ENCODE peak calls at places on chromosomes 4 and X, in five cellular contexts. K, X, R, W and V are unnamed samples.
A peak's percentile ranks its signal among the peaks of the same experiment; 100 is the strongest.

GRCh38 chr4:40626183-40626990 is 3.3 kb downstream of the RBM47 start:
- ATAC-seq in K (no peak), X (no peak), R (no peak), W (no peak), V (no peak)

GRCh38 chrX:116232833-116233232 is 62.3 kb downstream of the AGTR2 start:
- ATAC-seq in K (no peak), X (no peak), R (peak; percentile 99), W (no peak), V (no peak)

GRCh38 chrX:11531226-11531625 is 134.5 kb downstream of the ARHGAP6 start:
- ATAC-seq in K (no peak), X (no peak), R (no peak), W (no peak), V (no peak)

GRCh38 chr4:126916626-126917140 is 716.1 kb upstream of the INTU start:
- ATAC-seq in K (no peak), X (no peak), R (no peak), W (no peak), V (no peak)

GRCh38 chrX:66863721-66864120 is 224.8 kb upstream of the EDA2R start:
- ATAC-seq in K (no peak), X (no peak), R (no peak), W (no peak), V (no peak)

GRCh38 chrX:99602107-99602506 is 808.0 kb downstream of the PCDH19 start:
- ATAC-seq in K (no peak), X (no peak), R (no peak), W (no peak), V (no peak)

GRCh38 chr4:13202731-13203519 is 281.2 kb downstream of the RAB28 start:
- ATAC-seq in K (no peak), X (no peak), R (no peak), W (no peak), V (peak; percentile 77)

GRCh38 chr4:113849771-113850170 is 88.2 kb upstream of the CAMK2D start:
- ATAC-seq in K (no peak), X (no peak), R (no peak), W (no peak), V (no peak)

GRCh38 chr4:123259676-123260428 is 136.7 kb upstream of the SPRY1 start:
- ATAC-seq in K (no peak), X (no peak), R (no peak), W (no peak), V (no peak)

GRCh38 chrX:53261573-53261972 is 19.8 kb downstream of the IQSEC2 start:
- ATAC-seq in K (no peak), X (no peak), R (no peak), W (no peak), V (no peak)

GRCh38 chrX:42837747-42838146 is 59.8 kb upstream of the PPP1R2C start:
- ATAC-seq in K (no peak), X (no peak), R (no peak), W (no peak), V (no peak)

GRCh38 chr4:26346203-26346620 is 25.4 kb downstream of the RBPJ start:
- ATAC-seq in K (no peak), X (no peak), R (no peak), W (no peak), V (no peak)

GRCh38 chr4:143643399-143643798 is 57.1 kb downstream of the FREM3 start:
- ATAC-seq in K (no peak), X (no peak), R (no peak), W (no peak), V (no peak)

GRCh38 chr4:169663894-169664293 is 43.5 kb downstream of the CLCN3 start:
- ATAC-seq in K (peak; percentile 64), X (no peak), R (no peak), W (no peak), V (no peak)

GRCh38 chr4:70746179-70746839 is 24.5 kb downstream of the RUFY3 start:
- ATAC-seq in K (no peak), X (no peak), R (no peak), W (no peak), V (no peak)

DNA sequence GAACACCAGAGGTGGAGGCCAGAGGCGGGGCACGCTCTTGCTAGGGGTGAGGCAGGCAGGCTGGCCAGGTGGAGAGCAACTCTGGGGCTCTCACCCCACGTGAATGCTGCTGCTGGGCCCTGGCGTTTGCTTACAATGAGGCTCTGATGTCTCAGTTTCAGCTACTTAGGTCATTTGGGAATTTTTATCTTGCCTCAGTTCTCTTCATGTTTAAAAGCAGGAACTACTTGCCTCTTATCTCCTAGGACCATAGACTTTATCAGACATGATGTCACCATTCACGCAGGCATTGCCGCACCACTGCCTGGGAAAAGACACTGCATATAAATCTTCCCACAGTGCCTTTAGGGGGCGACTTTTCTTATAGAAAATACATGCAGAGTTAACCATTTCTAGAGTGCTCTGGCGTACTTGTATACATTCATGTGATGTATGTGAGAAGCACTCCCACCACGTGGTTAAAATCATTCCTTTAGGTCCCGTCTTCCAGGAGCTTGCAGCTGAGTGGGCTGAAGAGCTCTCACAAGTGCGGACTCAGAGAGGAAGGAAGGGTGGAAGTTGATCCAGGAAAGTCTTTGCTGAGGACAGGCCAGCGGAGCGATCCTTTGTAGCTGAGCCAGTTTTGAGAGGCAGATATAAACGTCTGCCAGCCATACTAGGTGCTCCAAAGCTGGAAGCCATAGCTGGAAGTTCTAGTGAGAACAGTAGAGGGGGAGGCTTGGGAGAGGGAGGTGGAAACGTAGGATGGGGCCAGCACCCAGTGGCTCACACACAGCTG is 84.3 kb upstream of the CLDN34 start:
- ATAC-seq in K (no peak), X (no peak), R (no peak), W (no peak), V (no peak)
- H3K27ac ChIP-seq in K (no peak overlapping the region), X (no peak overlapping the region), R (no peak overlapping the region), W (no peak overlapping the region), V (no peak overlapping the region)

GRCh38 chr4:152257601-152258066 is 278.3 kb downstream of the FBXW7 start:
- ATAC-seq in K (no peak), X (no peak), R (no peak), W (no peak), V (no peak)
- H3K27ac ChIP-seq in K (no peak overlapping the region), X (no peak overlapping the region), R (peak overlapping the region; percentile 94), W (no peak overlapping the region), V (no peak overlapping the region)

GRCh38 chr4:105965183-105965800 is 70.0 kb downstream of the NPNT start:
- ATAC-seq in K (no peak), X (no peak), R (peak; percentile 75), W (no peak), V (no peak)

GRCh38 chr4:105969575-105969974 is 74.3 kb downstream of the NPNT start:
- ATAC-seq in K (no peak), X (no peak), R (no peak), W (no peak), V (no peak)

GRCh38 chr4:105966046-105966445 is 70.8 kb downstream of the NPNT start:
- ATAC-seq in K (no peak), X (no peak), R (peak; percentile 23), W (no peak), V (no peak)

GRCh38 chr4:105967058-105967658 is 71.9 kb downstream of the NPNT start:
- ATAC-seq in K (no peak), X (no peak), R (no peak), W (no peak), V (no peak)

GRCh38 chr4:105963461-105964400 is 68.5 kb downstream of the NPNT start:
- ATAC-seq in K (no peak), X (no peak), R (peak; percentile 88), W (peak; percentile 63), V (no peak)
- H3K27ac ChIP-seq in K (no peak overlapping the region), X (no peak overlapping the region), R (peak overlapping the region; percentile 87), W (no peak overlapping the region), V (no peak overlapping the region)

DNA sequence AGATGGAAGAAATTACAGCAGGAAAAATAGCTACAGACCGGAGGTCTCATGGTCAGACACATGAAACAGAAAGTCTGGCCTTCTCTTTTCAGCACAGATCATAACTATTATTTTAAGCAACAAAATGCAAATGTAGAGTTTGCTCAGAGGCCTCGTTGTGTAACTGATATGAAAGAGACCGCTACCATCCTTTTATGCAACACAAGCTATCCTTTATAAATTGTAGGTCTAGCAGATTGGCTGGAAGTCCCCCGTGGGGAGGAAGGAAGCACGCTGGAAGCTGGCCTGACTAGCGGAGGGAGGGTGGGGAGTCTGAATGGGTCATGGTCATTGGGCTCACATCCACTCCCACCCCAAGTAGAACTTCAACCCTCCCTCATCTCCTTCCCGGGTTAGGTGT is 27.7 kb downstream of the DMP1 start:
- ATAC-seq in K (no peak), X (no peak), R (no peak), W (no peak), V (peak; percentile 39)
- H3K27ac ChIP-seq in K (no peak overlapping the region), X (no peak overlapping the region), R (no peak overlapping the region), W (no peak overlapping the region), V (no peak overlapping the region)

GRCh38 chrX:19862634-19863236 is 24.7 kb downstream of the SH3KBP1 start:
- ATAC-seq in K (no peak), X (no peak), R (no peak), W (no peak), V (no peak)

GRCh38 chrX:19864736-19865135 is 22.7 kb downstream of the SH3KBP1 start:
- ATAC-seq in K (no peak), X (no peak), R (no peak), W (no peak), V (no peak)

GRCh38 chrX:19860571-19860970 is 26.8 kb downstream of the SH3KBP1 start:
- ATAC-seq in K (no peak), X (no peak), R (no peak), W (no peak), V (no peak)

GRCh38 chrX:19865567-19866363 is 21.6 kb downstream of the SH3KBP1 start:
- ATAC-seq in K (no peak), X (no peak), R (no peak), W (no peak), V (peak; percentile 49)

GRCh38 chrX:19863237-19864223 is 23.9 kb downstream of the SH3KBP1 start:
- ATAC-seq in K (no peak), X (no peak), R (no peak), W (no peak), V (no peak)
- H3K27ac ChIP-seq in K (no peak overlapping the region), X (no peak overlapping the region), R (no peak overlapping the region), W (no peak overlapping the region), V (peak overlapping the region; percentile 0)

GRCh38 chr4:84530871-84531270 is 31.8 kb upstream of the NKX6-1 start:
- ATAC-seq in K (peak; percentile 85), X (no peak), R (peak; percentile 70), W (peak; percentile 67), V (no peak)
- H3K27ac ChIP-seq in K (peak overlapping the region; percentile 90), X (no peak overlapping the region), R (no peak overlapping the region), W (no peak overlapping the region), V (no peak overlapping the region)

GRCh38 chrX:49061916-49062315 is 3.1 kb downstream of the CCDC120 start:
- ATAC-seq in K (no peak), X (no peak), R (no peak), W (no peak), V (no peak)
- H3K27ac ChIP-seq in K (no peak overlapping the region), X (no peak overlapping the region), R (no peak overlapping the region), W (no peak overlapping the region), V (no peak overlapping the region)

DNA sequence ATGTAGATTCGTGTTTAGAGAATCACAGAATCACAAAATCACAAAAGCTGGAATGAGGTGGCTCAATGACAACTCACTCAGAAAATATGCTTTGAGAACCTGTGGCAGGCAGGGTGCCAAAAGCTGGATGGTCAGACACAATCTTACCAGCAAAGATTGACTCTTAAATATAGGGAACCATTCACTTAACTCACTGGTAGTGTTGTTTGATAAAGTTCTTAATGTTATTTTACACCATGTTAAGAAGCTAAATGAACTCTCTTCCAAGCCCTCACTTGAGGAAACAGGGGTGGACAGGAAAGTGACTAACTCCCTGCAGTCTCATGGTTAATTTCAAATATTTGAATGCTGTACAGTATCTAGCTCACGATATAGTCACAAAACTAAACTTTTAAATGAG is 5.7 kb upstream of the SCOC start:
- ATAC-seq in K (no peak), X (no peak), R (peak; percentile 74), W (peak; percentile 22), V (no peak)
- H3K27ac ChIP-seq in K (no peak overlapping the region), X (no peak overlapping the region), R (no peak overlapping the region), W (no peak overlapping the region), V (no peak overlapping the region)